ENCODE peak calls at places on chromosomes 12 and 14, in nine cellular contexts. A is stomach, C is HepG2, I is upper lobe of left lung, K is K562, L is ovary, O is H1, X is esophagus muscularis mucosa, Z is sigmoid colon. Y is an unnamed sample. For H3K36me3, the result is how much of the 10 kb centered on the place peaks cover.

GRCh38 chr12:49866859-49867579 is 24.1 kb upstream of the BCDIN3D start:
- DNase-seq in X (no peak), O (peak), L (peak), Z (peak), K (peak), A (peak), I (peak), C (peak), Y (peak)

GRCh38 chr12:48110691-48111315 is 4.9 kb upstream of the SENP1 start:
- DNase-seq in I (peak), X (no peak), K (no peak), C (no peak), O (no peak), Z (no peak), L (no peak), A (no peak), Y (no peak)

GRCh38 chr14:50091240-50091914 is 25.0 kb downstream of the VCPKMT start:
- DNase-seq in X (no peak), Z (no peak), O (no peak), K (no peak), C (no peak), A (no peak), L (no peak), I (peak), Y (no peak)

GRCh38 chr12:12019881-12020280 is 50.9 kb upstream of the BCL2L14 start:
- DNase-seq in C (no peak), K (no peak), A (no peak), L (no peak), O (no peak), X (peak), I (no peak), Z (peak), Y (no peak)

GRCh38 chr12:8581098-8581784 is 31.4 kb downstream of the AICDA start:
- DNase-seq in L (no peak), Z (no peak), O (no peak), X (no peak), A (no peak), I (no peak), C (no peak), K (no peak), Y (no peak)

GRCh38 chr14:51848120-51848519 is 12.3 kb upstream of the GNG2 start:
- DNase-seq in O (no peak), X (no peak), I (no peak), Z (no peak), K (no peak), C (no peak), L (no peak), A (no peak), Y (no peak)

GRCh38 chr14:31746326-31746725 is 185.1 kb downstream of the NUBPL start:
- DNase-seq in I (no peak), L (no peak), X (no peak), C (no peak), K (no peak), A (no peak), Z (no peak), O (no peak), Y (no peak)

GRCh38 chr12:89924191-89924590 is 215.6 kb upstream of the ATP2B1 start:
- DNase-seq in Z (no peak), C (no peak), K (no peak), X (no peak), L (no peak), A (no peak), I (no peak), O (no peak), Y (no peak)

GRCh38 chr14:74019743-74020142 is 594 bp downstream of the BBOF1 start:
- DNase-seq in K (no peak), Z (no peak), O (no peak), C (peak), I (peak), L (no peak), X (no peak), A (no peak), Y (peak)

GRCh38 chr12:79435742-79436141 is 255.0 kb downstream of the PAWR start:
- DNase-seq in X (no peak), I (no peak), C (no peak), Z (no peak), L (no peak), A (no peak), K (no peak), O (no peak), Y (no peak)

GRCh38 chr14:65344011-65344410 is 68.5 kb upstream of the FUT8 start:
- DNase-seq in X (no peak), C (no peak), A (no peak), L (no peak), Z (no peak), K (no peak), I (no peak), O (no peak), Y (no peak)

GRCh38 chr12:52584156-52584682 is 10.6 kb upstream of the KRT74 start:
- DNase-seq in O (no peak), I (no peak), A (no peak), Z (peak), L (no peak), C (no peak), K (no peak), X (no peak), Y (no peak)

GRCh38 chr14:38828183-38828877 is 274.7 kb downstream of the SEC23A start:
- DNase-seq in A (no peak), X (no peak), L (no peak), C (no peak), O (no peak), K (no peak), I (peak), Z (no peak), Y (no peak)

GRCh38 chr12:50402270-50403000 is 1.8 kb downstream of the LARP4 start:
- DNase-seq in Z (no peak), C (no peak), L (no peak), I (no peak), A (no peak), X (no peak), O (no peak), K (no peak), Y (no peak)

GRCh38 chr12:74689071-74689655 is 151.5 kb downstream of the ATXN7L3B start:
- DNase-seq in C (peak), X (no peak), Z (no peak), L (no peak), O (no peak), I (no peak), K (no peak), A (no peak), Y (no peak)

GRCh38 chr14:73976150-73976549 is 26.0 kb downstream of the COQ6 start:
- DNase-seq in Z (no peak), X (no peak), C (no peak), A (no peak), L (no peak), I (no peak), O (no peak), K (no peak), Y (no peak)

GRCh38 chr14:59310644-59311043 is 122.2 kb downstream of the DAAM1 start:
- DNase-seq in X (no peak), C (no peak), O (no peak), A (no peak), Z (no peak), K (no peak), L (no peak), I (no peak), Y (no peak)

GRCh38 chr12:52615208-52615868 is 3.0 kb downstream of the KRT73 start:
- DNase-seq in L (no peak), A (no peak), C (no peak), O (no peak), K (no peak), I (no peak), X (peak), Z (no peak), Y (no peak)

GRCh38 chr12:86551146-86551571 is 295.0 kb upstream of the MGAT4C start:
- DNase-seq in K (no peak), C (no peak), A (no peak), O (no peak), Z (no peak), X (no peak), I (no peak), L (no peak), Y (no peak)
- TF ChIP-seq EP300 in K (no peak), C (no peak), A (no peak), O (no peak), Z (no peak), X (no peak), I (no peak), L (no peak), Y (no peak)

GRCh38 chr14:104883681-104884361 is 18.8 kb downstream of the CEP170B start:
- DNase-seq in C (no peak), I (no peak), Z (no peak), A (no peak), O (no peak), L (no peak), X (no peak), K (no peak), Y (no peak)
- H3K36me3 ChIP-seq in C (under half), I (half or more), Z (under half), A (half or more), O (under half), L (under half), X (half or more), K (under half), Y (under half)

DNA sequence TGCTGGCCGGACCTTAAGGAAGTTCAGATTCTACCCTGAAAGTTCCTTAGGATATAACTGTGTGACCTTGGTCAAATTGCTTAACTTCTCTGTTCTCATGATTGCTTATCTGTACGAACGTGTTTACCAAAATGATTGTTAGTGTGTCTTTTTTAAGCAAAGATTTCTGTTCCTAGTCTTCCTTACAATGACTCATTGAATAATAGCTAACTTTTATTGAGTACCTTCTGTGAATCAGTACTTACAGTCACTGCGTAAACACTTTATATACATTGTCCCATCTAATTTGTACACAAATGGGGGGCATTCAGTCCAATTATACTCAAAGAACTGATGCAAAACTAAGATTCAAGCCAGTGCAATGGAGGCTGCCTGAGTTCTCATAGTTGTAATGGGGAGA is 4.2 kb upstream of the TMEM30B start:
- DNase-seq in C (no peak), Z (no peak), I (no peak), L (no peak), A (no peak), K (no peak), O (no peak), X (no peak), Y (no peak)
- TF ChIP-seq EP300 in C (no peak), Z (no peak), I (no peak), L (no peak), A (no peak), K (no peak), O (no peak), X (no peak), Y (no peak)

GRCh38 chr12:109946913-109947312 is 46.8 kb downstream of the TCHP start:
- DNase-seq in L (no peak), K (no peak), O (no peak), Z (no peak), A (no peak), C (no peak), X (no peak), I (no peak), Y (no peak)
- H3K36me3 ChIP-seq in L (under half), K (half or more), O (under half), Z (under half), A (half or more), C (under half), X (under half), I (under half), Y (under half)

GRCh38 chr14:22471545-22472121 is 117.4 kb downstream of the DAD1 start:
- DNase-seq in C (peak), A (peak), Z (no peak), X (no peak), I (peak), L (peak), K (peak), O (peak), Y (no peak)
- TF ChIP-seq EP300 in C (no peak), A (no peak), Z (no peak), X (no peak), I (no peak), L (no peak), K (no peak), O (no peak), Y (no peak)

GRCh38 chr14:44385906-44386305 is 121.2 kb downstream of the FSCB start:
- DNase-seq in A (no peak), Z (no peak), L (no peak), C (no peak), I (no peak), K (no peak), O (no peak), X (no peak), Y (no peak)
- H3K36me3 ChIP-seq in A (under half), Z (under half), L (under half), C (under half), I (under half), K (under half), O (under half), X (under half), Y (under half)

GRCh38 chr12:124131671-124132058 is 158.7 kb downstream of the ZNF664 start:
- DNase-seq in Z (no peak), C (no peak), I (no peak), A (no peak), K (no peak), X (no peak), O (no peak), L (no peak), Y (no peak)

GRCh38 chr12:124126950-124127349 is 153.9 kb downstream of the ZNF664 start:
- DNase-seq in I (no peak), A (no peak), L (no peak), O (no peak), C (no peak), X (no peak), K (no peak), Z (no peak), Y (no peak)

GRCh38 chr12:124129132-124129531 is 156.1 kb downstream of the ZNF664 start:
- DNase-seq in Z (no peak), I (no peak), L (no peak), K (no peak), X (no peak), A (no peak), C (no peak), O (no peak), Y (no peak)

GRCh38 chr12:124125472-124125871 is 152.5 kb downstream of the ZNF664 start:
- DNase-seq in O (no peak), X (no peak), I (no peak), L (no peak), K (no peak), Z (no peak), A (no peak), C (no peak), Y (no peak)

GRCh38 chr12:124130717-124131670 is 158.0 kb downstream of the ZNF664 start:
- DNase-seq in X (no peak), A (peak), I (no peak), L (no peak), O (peak), Z (no peak), K (no peak), C (peak), Y (no peak)
- TF ChIP-seq EP300 in X (no peak), A (no peak), I (no peak), L (no peak), O (no peak), Z (no peak), K (no peak), C (peak), Y (no peak)

GRCh38 chr12:19369691-19370148 is 69.6 kb upstream of the AEBP2 start:
- DNase-seq in C (no peak), K (no peak), I (no peak), A (no peak), O (no peak), L (no peak), Z (no peak), X (no peak), Y (no peak)
- H3K36me3 ChIP-seq in C (under half), K (under half), I (under half), A (half or more), O (under half), L (under half), Z (under half), X (half or more), Y (under half)

GRCh38 chr14:102931580-102932285 is 9.3 kb downstream of the AMN start:
- DNase-seq in X (no peak), L (no peak), I (no peak), K (no peak), O (no peak), A (no peak), C (no peak), Z (no peak), Y (no peak)

GRCh38 chr14:102929349-102930137 is 7.1 kb downstream of the AMN start:
- DNase-seq in C (no peak), X (no peak), I (no peak), Z (no peak), A (no peak), K (no peak), L (no peak), O (no peak), Y (no peak)

GRCh38 chr14:102930753-102931579 is 8.5 kb downstream of the AMN start:
- DNase-seq in O (no peak), X (no peak), C (no peak), I (no peak), L (no peak), A (peak), Z (no peak), K (no peak), Y (no peak)

GRCh38 chr14:102928412-102929348 is 6.2 kb downstream of the AMN start:
- DNase-seq in Z (no peak), C (no peak), X (no peak), L (peak), A (peak), O (no peak), K (no peak), I (peak), Y (peak)

GRCh38 chr14:102930138-102930752 is 7.8 kb downstream of the AMN start:
- DNase-seq in L (no peak), K (no peak), C (no peak), A (no peak), I (no peak), X (no peak), O (no peak), Z (no peak), Y (no peak)
- TF ChIP-seq EP300 in L (no peak), K (no peak), C (no peak), A (no peak), I (no peak), X (no peak), O (no peak), Z (no peak), Y (no peak)

Y was measured in tibial nerve.